ENCODE peak calls at places on chromosome 11, in five cellular contexts. L is Peyer's patch, X is right lobe of liver, J is H1, P is astrocyte of the spinal cord. K is an unnamed sample.

GRCh38 chr11:3129591-3130268 is 35.4 kb downstream of the OSBPL5 start:
- DNase-seq in L (no peak), X (peak), J (no peak), P (no peak), K (no peak)

GRCh38 chr11:114617157-114618124 is 21.9 kb upstream of the NXPE4 start:
- DNase-seq in L (no peak), X (no peak), J (no peak), P (no peak), K (no peak)

GRCh38 chr11:85040166-85040565 is 587.0 kb downstream of the DLG2 start:
- DNase-seq in L (no peak), X (no peak), J (no peak), P (peak), K (no peak)

GRCh38 chr11:122137081-122137793 is 21.2 kb upstream of the BLID start:
- DNase-seq in L (no peak), X (no peak), J (no peak), P (peak), K (no peak)

GRCh38 chr11:111439905-111440304 is 60.8 kb upstream of the POU2AF1 start:
- DNase-seq in L (no peak), X (no peak), J (no peak), P (no peak), K (no peak)

GRCh38 chr11:8608646-8609045 is 14.6 kb upstream of the STK33 start:
- DNase-seq in L (no peak), X (no peak), J (no peak), P (peak), K (no peak)

GRCh38 chr11:104541706-104542105 is 356.6 kb downstream of the CASP12 start:
- DNase-seq in L (no peak), X (no peak), J (no peak), P (no peak), K (no peak)

GRCh38 chr11:64790205-64791095 is 12.1 kb upstream of the SF1 start:
- DNase-seq in L (no peak), X (peak), J (no peak), P (no peak), K (no peak)

GRCh38 chr11:123977731-123978347 is at the start of gene OR10S1:
- DNase-seq in L (no peak), X (no peak), J (no peak), P (no peak), K (no peak)

GRCh38 chr11:119144825-119145476 is 3.9 kb upstream of the ABCG4 start:
- DNase-seq in L (peak), X (no peak), J (no peak), P (peak), K (peak)

GRCh38 chr11:66978229-66978628 is 3.1 kb downstream of the C11orf86 start:
- DNase-seq in L (no peak), X (no peak), J (no peak), P (no peak), K (no peak)

GRCh38 chr11:72229925-72230763 is 5.6 kb downstream of the INPPL1 start:
- DNase-seq in L (peak), X (no peak), J (no peak), P (no peak), K (no peak)

DNA sequence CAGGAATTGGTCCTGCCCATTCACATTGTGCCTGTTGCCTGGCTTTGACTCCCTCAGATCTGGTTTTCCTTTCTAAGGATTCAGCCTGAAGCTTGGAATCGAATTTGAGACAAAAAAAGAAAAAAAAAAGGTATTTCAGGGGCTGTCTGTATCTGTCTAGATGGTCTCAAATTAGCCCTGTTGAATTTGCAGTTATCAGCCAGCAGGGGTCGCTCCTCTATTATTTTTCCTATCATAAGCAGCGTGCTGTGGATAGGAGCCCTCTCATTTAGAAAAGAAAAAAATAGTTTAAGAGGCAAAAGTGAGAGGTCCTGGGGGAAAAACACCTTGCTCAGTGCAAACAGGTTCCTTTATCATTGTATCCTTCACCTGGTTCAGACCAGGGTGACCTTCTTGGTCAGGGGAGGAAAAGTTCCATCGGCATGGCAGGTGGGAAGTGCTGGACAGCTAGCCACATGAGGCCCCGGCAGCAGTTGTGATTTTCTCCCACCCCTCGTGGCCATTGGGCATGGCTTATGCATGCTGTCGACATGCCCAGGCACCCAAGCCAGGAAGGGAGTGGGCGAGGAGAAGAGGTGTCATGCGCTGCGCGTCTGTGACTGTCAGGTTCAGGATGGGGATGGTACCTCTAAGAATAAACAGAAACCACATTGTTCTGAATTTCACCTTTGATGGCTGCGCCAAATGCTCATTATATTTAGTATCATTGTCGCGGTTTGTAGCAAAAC is 13.1 kb downstream of the OR5AK2 start:
- DNase-seq in L (no peak), X (no peak), J (no peak), P (no peak), K (no peak)
- TF ChIP-seq CTCF in L (no peak), X (no peak), J (no peak), P (peak), K (no peak)

GRCh38 chr11:112795142-112795815 is 165.9 kb upstream of the NCAM1 start:
- DNase-seq in L (peak), X (no peak), J (peak), P (peak), K (peak)

GRCh38 chr11:112795896-112796686 is 165.1 kb upstream of the NCAM1 start:
- DNase-seq in L (no peak), X (no peak), J (no peak), P (no peak), K (no peak)

GRCh38 chr11:112797072-112797471 is 164.1 kb upstream of the NCAM1 start:
- DNase-seq in L (no peak), X (no peak), J (peak), P (no peak), K (no peak)

GRCh38 chr11:112794321-112794720 is 166.9 kb upstream of the NCAM1 start:
- DNase-seq in L (no peak), X (no peak), J (no peak), P (peak), K (no peak)

GRCh38 chr11:112797653-112798293 is 163.4 kb upstream of the NCAM1 start:
- DNase-seq in L (peak), X (no peak), J (peak), P (peak), K (no peak)
- TF ChIP-seq CTCF in L (no peak), X (peak), J (peak), P (peak), K (peak)

DNA sequence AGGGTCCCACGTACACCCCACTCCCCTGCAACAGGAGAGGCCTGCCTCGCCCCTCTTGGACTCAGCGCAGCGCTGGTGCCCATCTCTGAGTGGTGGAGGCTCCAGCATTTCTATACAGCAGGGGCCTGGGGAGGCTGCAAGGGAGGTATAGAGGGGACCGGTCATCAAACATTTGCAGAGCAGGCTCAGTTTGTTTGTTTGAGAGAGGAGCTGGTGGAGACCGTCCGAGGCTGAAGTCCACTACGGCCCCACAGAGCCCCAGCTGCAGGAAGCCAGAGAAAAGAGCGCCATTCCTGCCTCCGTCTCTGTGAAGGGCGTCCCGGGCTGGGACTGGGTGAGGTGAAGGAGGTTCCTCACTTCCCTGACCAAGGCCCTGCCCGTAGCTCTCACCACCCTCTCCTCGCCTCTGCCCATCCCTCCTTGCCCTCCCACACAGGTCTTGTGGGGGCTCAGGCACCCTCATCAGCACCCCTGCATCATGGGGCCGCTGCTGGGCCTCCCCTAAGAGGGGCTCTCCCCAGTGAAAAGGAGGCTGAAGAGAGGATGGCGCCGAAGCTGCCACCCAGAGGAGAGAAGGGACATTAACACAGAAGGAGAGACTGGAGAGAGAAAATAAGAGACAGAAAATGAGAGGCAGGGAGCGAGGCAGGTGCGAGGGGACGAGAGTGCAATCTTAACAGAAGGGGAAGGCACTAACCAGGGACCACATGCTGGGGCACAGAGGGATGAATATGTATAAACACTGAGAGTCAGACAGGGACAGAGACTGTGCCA is 24.6 kb downstream of the RPUSD4 start:
- DNase-seq in L (no peak), X (no peak), J (no peak), P (no peak), K (no peak)
- TF ChIP-seq CTCF in L (no peak), X (peak), J (peak), P (peak), K (no peak)

GRCh38 chr11:81966340-81966739 is 767.3 kb downstream of the FAM181B start:
- DNase-seq in L (no peak), X (no peak), J (no peak), P (no peak), K (no peak)
- TF ChIP-seq CTCF in L (no peak), X (no peak), J (no peak), P (no peak), K (no peak)

DNA sequence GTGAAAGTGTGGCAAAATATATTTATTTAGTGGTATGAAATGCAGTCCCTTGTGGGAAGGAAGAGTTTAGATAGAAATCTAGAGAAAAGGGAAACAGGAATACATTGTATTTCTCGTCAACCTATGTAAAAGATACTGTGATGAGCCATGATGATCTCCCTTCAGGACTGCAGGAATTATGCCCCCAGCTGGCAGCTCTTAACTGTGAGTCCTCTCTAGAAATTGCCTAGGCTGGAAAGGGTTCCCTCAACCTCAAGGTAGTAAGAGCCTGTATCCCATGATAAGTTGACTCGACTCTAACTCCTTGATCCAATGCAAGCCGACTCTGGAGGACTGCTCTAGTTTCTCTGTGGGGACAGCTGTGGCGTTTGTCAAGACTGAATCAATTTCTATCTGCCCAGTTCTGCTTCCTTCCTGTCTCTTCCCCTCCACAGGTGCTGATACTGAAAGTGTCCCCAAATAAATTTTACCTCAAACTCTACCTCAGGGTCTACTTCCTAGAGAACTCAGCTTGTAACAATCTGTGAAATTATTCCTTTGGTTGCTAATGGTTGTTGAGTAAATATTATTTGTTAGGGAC is 897.3 kb downstream of the METTL15 start:
- DNase-seq in L (no peak), X (no peak), J (no peak), P (no peak), K (no peak)
- TF ChIP-seq CTCF in L (no peak), X (no peak), J (no peak), P (no peak), K (no peak)

GRCh38 chr11:78831571-78831970 is 256.9 kb upstream of the NARS2 start:
- DNase-seq in L (no peak), X (no peak), J (no peak), P (no peak), K (no peak)

GRCh38 chr11:78834886-78835285 is 260.2 kb upstream of the NARS2 start:
- DNase-seq in L (no peak), X (no peak), J (no peak), P (no peak), K (no peak)

GRCh38 chr11:78833237-78833636 is 258.6 kb upstream of the NARS2 start:
- DNase-seq in L (no peak), X (no peak), J (no peak), P (no peak), K (no peak)

GRCh38 chr11:78830277-78830676 is 255.6 kb upstream of the NARS2 start:
- DNase-seq in L (no peak), X (no peak), J (no peak), P (no peak), K (no peak)

GRCh38 chr11:78832226-78832947 is 257.7 kb upstream of the NARS2 start:
- DNase-seq in L (no peak), X (no peak), J (no peak), P (no peak), K (no peak)
- TF ChIP-seq CTCF in L (no peak), X (peak), J (no peak), P (peak), K (no peak)

K was measured in GM10248.